ENCODE peak calls at places on chromosomes 3 and 15, in six cellular contexts. One of them, this sample, is unnamed. For H3K27me3, the result is how much of the 10 kb centered on the place peaks cover.

GRCh38 chr3:97917813-97918536 is 54.3 kb downstream of the RIOX2 start:
- DNase-seq in CD4-positive, alpha-beta T cell: no peak
- DNase-seq in gastrocnemius medialis: no peak
- DNase-seq in lower lobe of right lung: no peak
- DNase-seq in effector memory CD4-positive, alpha-beta T cell: no peak
- DNase-seq in heart left ventricle: no peak
- DNase-seq in this sample: no peak

GRCh38 chr3:120440001-120440703 is 10.6 kb downstream of the FSTL1 start:
- DNase-seq in heart left ventricle: no peak
- DNase-seq in lower lobe of right lung: no peak
- DNase-seq in CD4-positive, alpha-beta T cell: no peak
- DNase-seq in effector memory CD4-positive, alpha-beta T cell: no peak
- DNase-seq in gastrocnemius medialis: no peak
- DNase-seq in this sample: no peak

GRCh38 chr15:37638139-37638538 is 296.3 kb upstream of the TMCO5A start:
- DNase-seq in lower lobe of right lung: no peak
- DNase-seq in gastrocnemius medialis: no peak
- DNase-seq in CD4-positive, alpha-beta T cell: no peak
- DNase-seq in heart left ventricle: no peak
- DNase-seq in effector memory CD4-positive, alpha-beta T cell: no peak
- DNase-seq in this sample: no peak

GRCh38 chr3:48881652-48882114 is 17.0 kb downstream of the SLC25A20 start:
- DNase-seq in lower lobe of right lung: no peak
- DNase-seq in gastrocnemius medialis: no peak
- DNase-seq in CD4-positive, alpha-beta T cell: no peak
- DNase-seq in effector memory CD4-positive, alpha-beta T cell: no peak
- DNase-seq in heart left ventricle: no peak
- DNase-seq in this sample: no peak

GRCh38 chr3:168212664-168213255 is 117.0 kb upstream of the GOLIM4 start:
- DNase-seq in CD4-positive, alpha-beta T cell: no peak
- DNase-seq in gastrocnemius medialis: no peak
- DNase-seq in heart left ventricle: no peak
- DNase-seq in effector memory CD4-positive, alpha-beta T cell: no peak
- DNase-seq in lower lobe of right lung: no peak
- DNase-seq in this sample: no peak

GRCh38 chr3:133237380-133237779 is 162.5 kb upstream of the BFSP2 start:
- DNase-seq in lower lobe of right lung: no peak
- DNase-seq in gastrocnemius medialis: no peak
- DNase-seq in heart left ventricle: no peak
- DNase-seq in effector memory CD4-positive, alpha-beta T cell: no peak
- DNase-seq in CD4-positive, alpha-beta T cell: no peak
- DNase-seq in this sample: no peak

GRCh38 chr3:124563376-124563775 is 166.9 kb upstream of the UMPS start:
- DNase-seq in gastrocnemius medialis: no peak
- DNase-seq in heart left ventricle: no peak
- DNase-seq in CD4-positive, alpha-beta T cell: no peak
- DNase-seq in effector memory CD4-positive, alpha-beta T cell: no peak
- DNase-seq in lower lobe of right lung: no peak
- DNase-seq in this sample: no peak

GRCh38 chr3:105747056-105747455 is 121.8 kb downstream of the CBLB start:
- DNase-seq in lower lobe of right lung: no peak
- DNase-seq in CD4-positive, alpha-beta T cell: no peak
- DNase-seq in gastrocnemius medialis: no peak
- DNase-seq in effector memory CD4-positive, alpha-beta T cell: no peak
- DNase-seq in heart left ventricle: no peak
- DNase-seq in this sample: no peak

GRCh38 chr3:45940781-45941365 is 2.4 kb upstream of the CXCR6 start:
- DNase-seq in CD4-positive, alpha-beta T cell: no peak
- DNase-seq in heart left ventricle: no peak
- DNase-seq in lower lobe of right lung: no peak
- DNase-seq in effector memory CD4-positive, alpha-beta T cell: no peak
- DNase-seq in gastrocnemius medialis: no peak
- DNase-seq in this sample: peak

GRCh38 chr15:70093070-70093469 is 4.6 kb downstream of the TLE3 start:
- DNase-seq in heart left ventricle: no peak
- DNase-seq in effector memory CD4-positive, alpha-beta T cell: no peak
- DNase-seq in lower lobe of right lung: no peak
- DNase-seq in gastrocnemius medialis: no peak
- DNase-seq in CD4-positive, alpha-beta T cell: no peak
- DNase-seq in this sample: no peak

GRCh38 chr15:100341662-100342560 is at the start of gene ADAMTS17:
- DNase-seq in effector memory CD4-positive, alpha-beta T cell: peak
- DNase-seq in CD4-positive, alpha-beta T cell: peak
- DNase-seq in heart left ventricle: peak
- DNase-seq in gastrocnemius medialis: peak
- DNase-seq in lower lobe of right lung: peak
- DNase-seq in this sample: peak
- H3K27me3 ChIP-seq in effector memory CD4-positive, alpha-beta T cell: under half
- H3K27me3 ChIP-seq in CD4-positive, alpha-beta T cell: under half
- H3K27me3 ChIP-seq in heart left ventricle: under half
- H3K27me3 ChIP-seq in gastrocnemius medialis: under half
- H3K27me3 ChIP-seq in lower lobe of right lung: under half
- H3K27me3 ChIP-seq in this sample: under half

GRCh38 chr3:81558106-81558505 is 203.3 kb downstream of the GBE1 start:
- DNase-seq in CD4-positive, alpha-beta T cell: no peak
- DNase-seq in effector memory CD4-positive, alpha-beta T cell: no peak
- DNase-seq in heart left ventricle: no peak
- DNase-seq in lower lobe of right lung: no peak
- DNase-seq in gastrocnemius medialis: no peak
- DNase-seq in this sample: no peak
- H3K27me3 ChIP-seq in CD4-positive, alpha-beta T cell: under half
- H3K27me3 ChIP-seq in effector memory CD4-positive, alpha-beta T cell: under half
- H3K27me3 ChIP-seq in heart left ventricle: under half
- H3K27me3 ChIP-seq in lower lobe of right lung: under half
- H3K27me3 ChIP-seq in gastrocnemius medialis: under half
- H3K27me3 ChIP-seq in this sample: under half

GRCh38 chr3:71874618-71875017 is 89.7 kb upstream of the PROK2 start:
- DNase-seq in heart left ventricle: no peak
- DNase-seq in CD4-positive, alpha-beta T cell: no peak
- DNase-seq in lower lobe of right lung: no peak
- DNase-seq in gastrocnemius medialis: no peak
- DNase-seq in effector memory CD4-positive, alpha-beta T cell: no peak
- DNase-seq in this sample: no peak
- H3K27me3 ChIP-seq in heart left ventricle: under half
- H3K27me3 ChIP-seq in CD4-positive, alpha-beta T cell: under half
- H3K27me3 ChIP-seq in lower lobe of right lung: under half
- H3K27me3 ChIP-seq in gastrocnemius medialis: under half
- H3K27me3 ChIP-seq in effector memory CD4-positive, alpha-beta T cell: under half
- H3K27me3 ChIP-seq in this sample: under half

GRCh38 chr3:42489116-42489936 is 13.1 kb upstream of the VIPR1 start:
- DNase-seq in heart left ventricle: no peak
- DNase-seq in CD4-positive, alpha-beta T cell: no peak
- DNase-seq in lower lobe of right lung: no peak
- DNase-seq in effector memory CD4-positive, alpha-beta T cell: no peak
- DNase-seq in gastrocnemius medialis: no peak
- DNase-seq in this sample: peak

GRCh38 chr3:42490243-42490642 is 12.2 kb upstream of the VIPR1 start:
- DNase-seq in gastrocnemius medialis: no peak
- DNase-seq in lower lobe of right lung: peak
- DNase-seq in CD4-positive, alpha-beta T cell: no peak
- DNase-seq in heart left ventricle: peak
- DNase-seq in effector memory CD4-positive, alpha-beta T cell: no peak
- DNase-seq in this sample: peak

GRCh38 chr3:42486814-42487569 is 15.5 kb upstream of the VIPR1 start:
- DNase-seq in lower lobe of right lung: no peak
- DNase-seq in gastrocnemius medialis: no peak
- DNase-seq in heart left ventricle: no peak
- DNase-seq in CD4-positive, alpha-beta T cell: no peak
- DNase-seq in effector memory CD4-positive, alpha-beta T cell: no peak
- DNase-seq in this sample: no peak

GRCh38 chr3:42489937-42490227 is 12.6 kb upstream of the VIPR1 start:
- DNase-seq in effector memory CD4-positive, alpha-beta T cell: no peak
- DNase-seq in CD4-positive, alpha-beta T cell: no peak
- DNase-seq in lower lobe of right lung: no peak
- DNase-seq in heart left ventricle: no peak
- DNase-seq in gastrocnemius medialis: no peak
- DNase-seq in this sample: no peak

GRCh38 chr3:42488687-42489086 is 13.8 kb upstream of the VIPR1 start:
- DNase-seq in CD4-positive, alpha-beta T cell: no peak
- DNase-seq in heart left ventricle: no peak
- DNase-seq in lower lobe of right lung: no peak
- DNase-seq in gastrocnemius medialis: no peak
- DNase-seq in effector memory CD4-positive, alpha-beta T cell: no peak
- DNase-seq in this sample: peak
- H3K27me3 ChIP-seq in CD4-positive, alpha-beta T cell: under half
- H3K27me3 ChIP-seq in heart left ventricle: under half
- H3K27me3 ChIP-seq in lower lobe of right lung: under half
- H3K27me3 ChIP-seq in gastrocnemius medialis: under half
- H3K27me3 ChIP-seq in effector memory CD4-positive, alpha-beta T cell: under half
- H3K27me3 ChIP-seq in this sample: under half